ENCODE peak calls at places on chromosomes 2 and 18, in four cellular contexts. R is fibroblast of lung, T is GM23248, J is K562. N is an unnamed sample.

GRCh38 chr18:63205791-63206252 is 113.7 kb downstream of the BCL2 start:
- DNase-seq in R (no peak), T (no peak), J (no peak), N (no peak)

GRCh38 chr2:219453691-219454131 is 19.1 kb downstream of the SPEG start:
- DNase-seq in R (peak; percentile 98), T (peak; percentile 87), J (no peak), N (peak; percentile 59)

GRCh38 chr18:9437049-9437448 is 38.3 kb upstream of the RALBP1 start:
- DNase-seq in R (peak; percentile 64), T (peak; percentile 46), J (no peak), N (no peak)

GRCh38 chr2:181554511-181554910 is 97.3 kb downstream of the ITGA4 start:
- DNase-seq in R (no peak), T (no peak), J (no peak), N (no peak)

GRCh38 chr2:94874277-94874997 is 3.2 kb downstream of the TEKT4 start:
- DNase-seq in R (peak; percentile 15), T (peak; percentile 63), J (peak; percentile 83), N (peak; percentile 83)

GRCh38 chr2:222869252-222869560 is 8.4 kb downstream of the ACSL3 start:
- DNase-seq in R (no peak), T (no peak), J (no peak), N (no peak)

GRCh38 chr2:227324671-227325055 is 388 bp upstream of the MFF start:
- DNase-seq in R (no peak), T (no peak), J (peak; percentile 22), N (peak; percentile 14)

GRCh38 chr2:181907635-181908034 is 16.1 kb downstream of the ITPRID2 start:
- DNase-seq in R (no peak), T (no peak), J (no peak), N (no peak)

GRCh38 chr2:26485099-26485498 is 7.2 kb upstream of the OTOF start:
- DNase-seq in R (no peak), T (no peak), J (no peak), N (no peak)
- H2AFZ ChIP-seq in R (no peak overlapping the region), T (no peak overlapping the region), J (no peak overlapping the region), N (no peak overlapping the region)

DNA sequence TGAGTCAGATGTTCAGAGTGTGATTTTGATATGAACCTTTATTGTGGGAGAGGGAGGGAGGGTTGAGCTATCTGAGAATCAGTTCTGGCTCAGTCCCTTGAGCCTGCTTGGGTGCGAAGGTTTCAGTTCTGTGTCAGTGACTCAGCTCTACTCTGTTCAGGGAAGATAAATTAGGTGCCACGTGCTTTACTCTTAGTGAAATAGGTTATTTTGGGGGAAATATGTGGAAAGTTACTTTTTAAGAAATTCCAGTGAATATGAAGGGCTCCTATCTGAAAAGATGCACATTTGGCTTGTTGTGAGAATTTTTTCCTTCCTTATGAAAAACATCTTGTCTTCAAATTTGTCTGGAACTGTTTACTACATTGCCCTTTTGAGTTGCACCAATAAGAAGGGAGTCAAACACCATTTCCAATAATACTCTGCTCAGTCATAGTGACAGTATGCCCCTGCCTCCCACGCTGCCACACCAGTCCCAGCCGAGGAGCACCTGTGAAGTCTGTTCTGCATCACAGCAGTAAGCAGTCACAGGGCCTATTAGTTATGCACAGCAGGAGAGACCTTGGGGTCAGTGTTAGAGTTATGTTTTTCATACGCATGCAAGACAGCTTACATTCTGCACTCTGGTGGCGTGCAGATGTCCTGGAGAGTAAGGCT is 32.8 kb upstream of the DNAH7 start:
- DNase-seq in R (peak; percentile 77), T (peak; percentile 61), J (peak; percentile 64), N (no peak)
- H2AFZ ChIP-seq in R (no peak overlapping the region), T (no peak overlapping the region), J (peak overlapping the region; percentile 63), N (no peak overlapping the region)

GRCh38 chr2:201907128-201907886 is 101.0 kb downstream of the CDK15 start:
- DNase-seq in R (peak; percentile 56), T (no peak), J (peak; percentile 73), N (no peak)
- H2AFZ ChIP-seq in R (no peak overlapping the region), T (no peak overlapping the region), J (peak overlapping the region; percentile 49), N (no peak overlapping the region)

DNA sequence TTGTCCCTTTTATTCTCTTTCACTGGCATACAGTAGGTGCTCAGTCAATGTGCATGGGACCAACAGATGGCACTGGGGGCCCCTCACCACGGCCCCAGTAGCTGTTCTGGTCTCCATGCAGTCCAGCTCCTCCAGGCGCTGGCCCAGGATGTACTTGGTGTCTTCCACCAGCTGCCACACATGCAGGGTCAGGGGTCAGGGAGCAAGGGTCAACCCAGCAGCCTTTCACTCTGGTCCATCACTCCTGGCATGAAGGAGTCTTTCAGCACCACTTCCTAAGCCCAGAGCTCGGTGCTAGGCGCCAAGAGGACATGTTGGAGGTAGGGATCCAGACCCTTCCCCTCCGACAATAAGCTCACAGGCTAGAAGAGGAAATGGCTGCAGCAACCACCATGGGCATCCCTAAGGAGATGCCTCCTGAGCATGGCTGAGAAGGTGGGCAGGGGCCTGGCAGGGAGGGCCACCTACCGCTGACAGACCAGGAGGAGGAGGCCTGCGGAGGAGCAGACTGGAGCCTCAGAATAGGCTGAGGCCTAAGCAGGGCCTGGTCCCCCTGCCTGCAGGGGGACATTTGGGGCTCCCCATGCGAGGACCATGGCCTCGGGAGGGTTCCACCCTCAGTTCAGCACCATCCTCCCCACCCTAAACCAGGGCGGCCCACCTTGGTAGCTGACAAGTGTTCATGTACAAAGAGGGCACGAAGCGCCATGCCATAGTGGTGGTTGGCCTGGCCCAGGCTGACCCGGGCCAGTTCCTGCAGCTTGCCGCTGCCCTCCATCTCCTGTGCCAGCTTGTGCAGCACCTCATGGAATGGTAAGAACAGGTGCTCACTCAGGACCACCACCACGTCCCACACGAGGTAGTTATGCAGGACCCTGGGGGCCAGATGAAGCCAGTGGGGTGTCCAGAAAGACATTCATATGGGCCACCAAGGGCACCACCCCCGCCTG is 10.2 kb downstream of the ALPG start:
- DNase-seq in R (no peak), T (no peak), J (no peak), N (no peak)
- H2AFZ ChIP-seq in R (no peak overlapping the region), T (no peak overlapping the region), J (no peak overlapping the region), N (no peak overlapping the region)

DNA sequence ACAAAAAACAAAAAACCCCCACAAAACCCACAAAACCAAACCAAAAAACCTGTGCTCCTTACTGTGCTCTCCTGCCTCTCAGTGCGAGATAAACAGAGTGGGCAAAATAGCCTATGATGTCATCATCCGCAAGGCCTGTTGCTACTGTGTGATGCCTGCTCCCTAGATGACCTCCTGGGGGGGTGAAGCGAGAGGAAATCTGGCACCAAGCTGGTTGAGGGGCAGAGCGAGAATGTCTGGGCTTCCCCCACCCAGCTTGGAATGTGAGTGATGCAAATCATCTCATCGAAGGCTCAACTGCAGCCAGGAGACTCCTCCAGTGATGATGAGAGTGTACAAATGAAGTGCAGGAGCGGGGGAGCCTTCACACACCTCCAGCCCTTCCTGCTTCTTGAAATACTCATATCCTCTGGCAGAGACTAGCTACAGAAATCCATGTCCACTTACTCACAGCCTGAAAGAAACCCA is 57.7 kb upstream of the MAP4K3 start:
- DNase-seq in R (peak; percentile 99), T (peak; percentile 97), J (peak; percentile 30), N (peak; percentile 37)
- H2AFZ ChIP-seq in R (no peak overlapping the region), T (no peak overlapping the region), J (no peak overlapping the region), N (no peak overlapping the region)

GRCh38 chr18:21998531-21998930 is 170.9 kb upstream of the GATA6 start:
- DNase-seq in R (no peak), T (no peak), J (no peak), N (no peak)
- H2AFZ ChIP-seq in R (no peak overlapping the region), T (no peak overlapping the region), J (no peak overlapping the region), N (no peak overlapping the region)

GRCh38 chr2:101386599-101387150 is 628 bp downstream of the CREG2 start:
- DNase-seq in R (no peak), T (no peak), J (no peak), N (no peak)
- H2AFZ ChIP-seq in R (no peak overlapping the region), T (peak overlapping the region; percentile 79), J (no peak overlapping the region), N (peak overlapping the region; percentile 89)

GRCh38 chr2:5479265-5479928 is 212.8 kb upstream of the SOX11 start:
- DNase-seq in R (no peak), T (no peak), J (no peak), N (no peak)
- H2AFZ ChIP-seq in R (no peak overlapping the region), T (no peak overlapping the region), J (no peak overlapping the region), N (no peak overlapping the region)

DNA sequence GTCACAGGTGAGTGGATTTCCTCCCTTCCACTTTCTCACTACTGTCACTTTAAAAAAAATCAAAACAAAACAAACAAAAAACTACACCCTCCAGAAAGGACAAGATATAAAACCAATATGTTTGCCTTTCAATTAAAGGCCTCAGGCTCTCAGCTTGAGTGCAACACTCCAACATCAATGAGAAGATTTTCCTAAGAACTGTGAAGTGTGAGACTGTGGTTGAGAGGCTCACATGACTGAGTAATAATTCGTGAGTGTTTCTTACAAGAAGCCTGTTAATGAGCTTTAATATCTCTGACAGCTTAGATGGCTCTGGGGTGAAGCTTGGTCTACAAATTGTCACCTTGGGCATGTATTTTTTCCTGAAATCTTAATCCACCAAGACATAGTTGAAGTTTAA is 216.1 kb downstream of the ETAA1 start:
- DNase-seq in R (no peak), T (no peak), J (no peak), N (no peak)
- H2AFZ ChIP-seq in R (no peak overlapping the region), T (no peak overlapping the region), J (no peak overlapping the region), N (no peak overlapping the region)

N was measured in PC-9.